ENCODE peak calls at places on chromosomes 3 and 15, in four cellular contexts. One of them, this sample, is unnamed. For H3K9me3, the result is how much of the 10 kb centered on the place peaks cover.

GRCh38 chr15:38069001-38069400 is 134.6 kb downstream of the TMCO5A start:
- DNase-seq in tibial artery: no peak
- DNase-seq in esophagus squamous epithelium: no peak
- DNase-seq in SK-N-SH: peak
- DNase-seq in this sample: no peak

GRCh38 chr3:184345678-184346144 is 8.3 kb downstream of the FAM131A start:
- DNase-seq in esophagus squamous epithelium: no peak
- DNase-seq in tibial artery: peak
- DNase-seq in SK-N-SH: peak
- DNase-seq in this sample: no peak

GRCh38 chr3:152446495-152446894 is 177.8 kb downstream of the MBNL1 start:
- DNase-seq in SK-N-SH: no peak
- DNase-seq in esophagus squamous epithelium: no peak
- DNase-seq in tibial artery: no peak
- DNase-seq in this sample: no peak

GRCh38 chr3:102484384-102484783 is 49.6 kb downstream of the ZPLD1 start:
- DNase-seq in tibial artery: no peak
- DNase-seq in esophagus squamous epithelium: no peak
- DNase-seq in SK-N-SH: no peak
- DNase-seq in this sample: no peak

GRCh38 chr15:51720201-51720995 is 17.1 kb downstream of the LYSMD2 start:
- DNase-seq in esophagus squamous epithelium: no peak
- DNase-seq in tibial artery: no peak
- DNase-seq in SK-N-SH: no peak
- DNase-seq in this sample: no peak

GRCh38 chr15:96887730-96888129 is 557.2 kb downstream of the NR2F2 start:
- DNase-seq in esophagus squamous epithelium: no peak
- DNase-seq in SK-N-SH: no peak
- DNase-seq in tibial artery: no peak
- DNase-seq in this sample: no peak

GRCh38 chr15:26531489-26531888 is 241.4 kb downstream of the GABRB3 start:
- DNase-seq in tibial artery: no peak
- DNase-seq in esophagus squamous epithelium: no peak
- DNase-seq in SK-N-SH: no peak
- DNase-seq in this sample: no peak

GRCh38 chr3:66618066-66618465 is 117.2 kb upstream of the LRIG1 start:
- DNase-seq in esophagus squamous epithelium: no peak
- DNase-seq in SK-N-SH: no peak
- DNase-seq in tibial artery: no peak
- DNase-seq in this sample: no peak

GRCh38 chr3:42706721-42707619 is 4.4 kb upstream of the HHATL start:
- DNase-seq in esophagus squamous epithelium: no peak
- DNase-seq in SK-N-SH: peak
- DNase-seq in tibial artery: peak
- DNase-seq in this sample: no peak

GRCh38 chr3:51343918-51344687 is 41.0 kb upstream of the MANF start:
- DNase-seq in esophagus squamous epithelium: no peak
- DNase-seq in SK-N-SH: no peak
- DNase-seq in tibial artery: peak
- DNase-seq in this sample: no peak

GRCh38 chr15:51403072-51403878 is 61.8 kb downstream of the GLDN start:
- DNase-seq in esophagus squamous epithelium: no peak
- DNase-seq in tibial artery: no peak
- DNase-seq in SK-N-SH: peak
- DNase-seq in this sample: no peak

GRCh38 chr3:148992635-148993230 is 1.4 kb downstream of the GYG1 start:
- DNase-seq in SK-N-SH: no peak
- DNase-seq in esophagus squamous epithelium: no peak
- DNase-seq in tibial artery: no peak
- DNase-seq in this sample: no peak

GRCh38 chr3:41710646-41711388 is 251.1 kb downstream of the ULK4 start:
- DNase-seq in tibial artery: no peak
- DNase-seq in SK-N-SH: no peak
- DNase-seq in esophagus squamous epithelium: no peak
- DNase-seq in this sample: no peak

GRCh38 chr3:186277268-186277909 is 84.6 kb downstream of the DGKG start:
- DNase-seq in SK-N-SH: no peak
- DNase-seq in esophagus squamous epithelium: no peak
- DNase-seq in tibial artery: no peak
- DNase-seq in this sample: no peak

GRCh38 chr3:186283096-186283495 is 78.9 kb downstream of the DGKG start:
- DNase-seq in esophagus squamous epithelium: no peak
- DNase-seq in tibial artery: no peak
- DNase-seq in SK-N-SH: no peak
- DNase-seq in this sample: no peak

GRCh38 chr15:90340345-90340744 is 11.7 kb upstream of the ZNF774 start:
- DNase-seq in tibial artery: no peak
- DNase-seq in SK-N-SH: no peak
- DNase-seq in esophagus squamous epithelium: no peak
- DNase-seq in this sample: no peak

GRCh38 chr15:35624881-35625280 is 78.9 kb upstream of the DPH6 start:
- DNase-seq in SK-N-SH: no peak
- DNase-seq in tibial artery: peak
- DNase-seq in esophagus squamous epithelium: no peak
- DNase-seq in this sample: no peak

GRCh38 chr15:70309716-70310115 is 212.0 kb upstream of the TLE3 start:
- DNase-seq in tibial artery: no peak
- DNase-seq in esophagus squamous epithelium: no peak
- DNase-seq in SK-N-SH: no peak
- DNase-seq in this sample: no peak

GRCh38 chr15:78207641-78208340 is 26.6 kb downstream of the ACSBG1 start:
- DNase-seq in SK-N-SH: no peak
- DNase-seq in esophagus squamous epithelium: no peak
- DNase-seq in tibial artery: no peak
- DNase-seq in this sample: no peak

GRCh38 chr15:81265256-81265943 is 58.5 kb downstream of the STARD5 start:
- DNase-seq in tibial artery: no peak
- DNase-seq in esophagus squamous epithelium: no peak
- DNase-seq in SK-N-SH: no peak
- DNase-seq in this sample: no peak

GRCh38 chr3:177251756-177252155 is 54.5 kb upstream of the TBL1XR1 start:
- DNase-seq in SK-N-SH: no peak
- DNase-seq in esophagus squamous epithelium: no peak
- DNase-seq in tibial artery: no peak
- DNase-seq in this sample: no peak

GRCh38 chr15:100060276-100060926 is 281.4 kb downstream of the ADAMTS17 start:
- DNase-seq in esophagus squamous epithelium: no peak
- DNase-seq in SK-N-SH: no peak
- DNase-seq in tibial artery: no peak
- DNase-seq in this sample: no peak

GRCh38 chr15:87777054-87777498 is 479.5 kb downstream of the NTRK3 start:
- DNase-seq in esophagus squamous epithelium: no peak
- DNase-seq in tibial artery: peak
- DNase-seq in SK-N-SH: no peak
- DNase-seq in this sample: no peak

DNA sequence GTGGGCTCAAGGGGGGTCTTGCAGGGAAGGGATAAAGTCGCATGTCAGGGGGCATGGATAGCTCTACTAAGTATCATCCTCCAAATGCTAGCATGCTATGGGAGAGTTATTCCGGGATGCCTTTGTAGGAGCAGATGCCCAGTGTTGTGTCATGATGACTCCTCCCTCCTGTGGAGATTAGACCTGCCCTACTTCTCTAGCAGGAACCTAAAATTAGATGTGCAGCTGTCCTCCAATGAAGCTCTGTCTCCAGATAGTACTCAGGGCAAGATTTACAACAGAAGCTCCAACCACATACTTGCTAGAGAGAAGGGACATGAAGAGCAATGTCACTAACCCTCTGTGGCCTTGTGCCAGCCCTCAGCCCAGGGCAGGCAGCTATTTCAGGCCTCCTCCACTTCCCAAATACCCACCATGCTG is 82.5 kb downstream of the AGBL1 start:
- DNase-seq in tibial artery: no peak
- DNase-seq in SK-N-SH: no peak
- DNase-seq in esophagus squamous epithelium: no peak
- DNase-seq in this sample: no peak
- H3K27ac ChIP-seq in tibial artery: no peak
- H3K27ac ChIP-seq in SK-N-SH: no peak
- H3K27ac ChIP-seq in esophagus squamous epithelium: no peak
- H3K27ac ChIP-seq in this sample: no peak

DNA sequence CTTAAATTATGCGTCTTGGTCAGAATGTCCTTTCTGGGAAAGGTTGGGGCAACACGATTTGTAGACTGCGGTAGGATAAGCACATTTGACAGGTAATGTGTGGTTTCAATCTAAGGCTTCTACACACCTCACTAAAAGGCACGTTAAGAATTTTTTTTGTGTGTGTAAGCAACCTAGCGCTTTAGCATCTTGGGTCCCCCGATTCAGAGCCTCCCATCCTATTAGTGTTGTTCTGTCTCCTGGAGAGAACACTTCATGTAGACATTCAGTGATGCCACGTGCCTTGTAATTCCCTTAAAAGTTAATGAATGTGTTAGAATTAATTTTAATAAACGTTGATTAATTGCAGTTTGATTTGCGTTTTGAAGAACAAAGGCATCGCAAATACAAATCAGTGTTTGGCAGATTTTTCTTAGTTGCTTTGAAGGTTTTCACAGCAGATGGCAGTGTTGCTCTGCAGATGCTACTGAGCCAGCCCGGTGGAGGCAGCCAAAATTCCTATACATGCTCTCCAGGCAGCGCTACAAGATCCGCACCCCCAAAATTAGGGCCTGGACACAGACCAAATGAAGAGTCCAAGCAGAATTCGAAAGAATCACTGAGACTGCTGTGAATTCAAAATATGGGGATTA is 63.5 kb downstream of the OTOL1 start:
- DNase-seq in SK-N-SH: peak
- DNase-seq in esophagus squamous epithelium: no peak
- DNase-seq in tibial artery: no peak
- DNase-seq in this sample: no peak
- TF ChIP-seq CTCF in SK-N-SH: peak
- TF ChIP-seq CTCF in esophagus squamous epithelium: peak
- TF ChIP-seq CTCF in tibial artery: peak
- TF ChIP-seq CTCF in this sample: no peak

GRCh38 chr15:94909510-94909909 is 678.1 kb downstream of the MCTP2 start:
- DNase-seq in SK-N-SH: no peak
- DNase-seq in tibial artery: no peak
- DNase-seq in esophagus squamous epithelium: no peak
- DNase-seq in this sample: no peak
- H3K9me3 ChIP-seq in SK-N-SH: under half
- H3K9me3 ChIP-seq in tibial artery: under half
- H3K9me3 ChIP-seq in esophagus squamous epithelium: under half
- H3K9me3 ChIP-seq in this sample: under half

GRCh38 chr3:64943861-64944260 is 256.1 kb upstream of the ADAMTS9 start:
- DNase-seq in tibial artery: no peak
- DNase-seq in SK-N-SH: no peak
- DNase-seq in esophagus squamous epithelium: no peak
- DNase-seq in this sample: no peak
- H3K27ac ChIP-seq in tibial artery: peak
- H3K27ac ChIP-seq in SK-N-SH: no peak
- H3K27ac ChIP-seq in esophagus squamous epithelium: peak
- H3K27ac ChIP-seq in this sample: no peak

DNA sequence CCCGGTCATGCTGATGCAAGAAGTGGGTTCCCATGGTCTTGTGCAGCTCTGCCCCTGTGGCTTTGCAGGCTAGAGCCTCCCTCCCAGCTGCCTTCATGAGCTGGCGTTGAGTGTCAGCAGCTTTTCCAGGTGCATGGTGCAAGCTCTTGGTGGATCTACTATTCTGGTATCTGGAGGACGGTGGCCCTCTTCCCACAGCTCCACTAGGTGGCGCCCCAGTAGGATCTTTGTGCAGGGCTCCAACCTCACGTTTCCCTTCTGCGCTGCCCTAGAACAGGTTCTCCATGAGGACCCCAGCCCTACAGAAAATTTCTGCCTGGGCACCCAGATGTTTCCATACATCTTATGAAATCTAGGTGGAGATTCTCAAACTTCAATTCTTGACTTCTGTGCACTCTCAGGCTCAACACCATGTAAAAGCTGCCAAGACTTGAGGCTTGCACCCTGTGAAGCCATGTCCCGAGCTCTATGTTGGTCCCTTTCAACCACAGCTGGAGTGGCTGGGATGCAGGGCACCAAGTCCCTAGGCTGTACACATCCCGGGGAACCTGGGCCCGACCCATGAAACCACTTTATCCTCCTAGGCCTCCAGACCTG is 238.4 kb upstream of the MDFIC2 start:
- DNase-seq in tibial artery: peak
- DNase-seq in esophagus squamous epithelium: no peak
- DNase-seq in SK-N-SH: peak
- DNase-seq in this sample: peak
- TF ChIP-seq CTCF in tibial artery: peak
- TF ChIP-seq CTCF in esophagus squamous epithelium: peak
- TF ChIP-seq CTCF in SK-N-SH: peak
- TF ChIP-seq CTCF in this sample: peak

GRCh38 chr15:22257047-22257667 is 176.8 kb downstream of the OR4M2 start:
- DNase-seq in tibial artery: no peak
- DNase-seq in SK-N-SH: peak
- DNase-seq in esophagus squamous epithelium: no peak
- DNase-seq in this sample: no peak

GRCh38 chr15:22262613-22263020 is 182.3 kb downstream of the OR4M2 start:
- DNase-seq in esophagus squamous epithelium: no peak
- DNase-seq in tibial artery: peak
- DNase-seq in SK-N-SH: no peak
- DNase-seq in this sample: no peak

GRCh38 chr15:22257668-22258401 is 177.5 kb downstream of the OR4M2 start:
- DNase-seq in tibial artery: no peak
- DNase-seq in SK-N-SH: no peak
- DNase-seq in esophagus squamous epithelium: no peak
- DNase-seq in this sample: no peak

GRCh38 chr15:22259881-22260421 is 179.6 kb downstream of the OR4M2 start:
- DNase-seq in SK-N-SH: no peak
- DNase-seq in tibial artery: no peak
- DNase-seq in esophagus squamous epithelium: no peak
- DNase-seq in this sample: no peak

DNA sequence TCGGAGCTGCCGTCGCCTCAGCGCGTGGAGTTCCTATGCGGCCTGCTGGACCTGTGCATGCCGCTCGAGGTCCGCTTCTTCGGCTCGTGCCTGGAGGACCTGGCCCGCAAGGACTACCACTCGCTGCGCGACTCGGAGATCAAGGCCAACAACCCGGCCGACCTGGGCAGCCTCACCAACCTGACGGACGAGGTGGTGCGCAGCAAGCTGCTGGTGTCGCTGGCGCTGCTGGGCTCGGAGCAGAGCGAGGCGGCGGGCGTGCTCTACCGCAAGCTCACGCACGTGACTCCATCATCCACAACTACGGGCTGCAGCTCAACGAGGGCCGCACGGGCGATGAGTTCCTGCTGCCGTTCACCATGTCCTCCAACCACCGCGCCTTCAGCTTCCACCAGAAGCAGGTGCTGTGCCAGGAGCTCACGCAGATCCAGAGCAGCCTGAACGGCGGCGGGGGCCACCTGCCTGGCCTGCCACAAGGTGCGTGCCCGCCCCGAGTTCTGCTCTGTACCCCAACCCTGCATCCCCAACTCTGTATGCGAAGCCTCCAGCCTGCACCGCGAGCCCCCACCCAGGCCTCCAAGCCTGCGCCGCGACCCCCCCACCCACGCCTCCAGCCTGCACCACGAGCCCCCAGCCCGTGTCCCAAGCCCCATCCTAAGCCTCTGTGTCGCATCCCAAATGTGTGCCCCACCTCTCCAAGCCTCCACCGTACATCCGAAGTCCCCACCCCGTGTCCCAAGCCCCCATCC is 178.2 kb downstream of the OR4M2 start:
- DNase-seq in SK-N-SH: peak
- DNase-seq in tibial artery: no peak
- DNase-seq in esophagus squamous epithelium: no peak
- DNase-seq in this sample: no peak
- H3K9me3 ChIP-seq in SK-N-SH: under half
- H3K9me3 ChIP-seq in tibial artery: under half
- H3K9me3 ChIP-seq in esophagus squamous epithelium: under half
- H3K9me3 ChIP-seq in this sample: under half

GRCh38 chr3:123442908-123443307 is 6.0 kb downstream of the ADCY5 start:
- DNase-seq in SK-N-SH: no peak
- DNase-seq in esophagus squamous epithelium: no peak
- DNase-seq in tibial artery: no peak
- DNase-seq in this sample: no peak
- H3K27ac ChIP-seq in SK-N-SH: no peak
- H3K27ac ChIP-seq in esophagus squamous epithelium: peak
- H3K27ac ChIP-seq in tibial artery: peak
- H3K27ac ChIP-seq in this sample: no peak